ENCODE peak calls at places on chromosomes 1 and 21, in four cellular contexts. C is mucosa of descending colon, O is choroid plexus epithelial cell, J is GM23338. Z is an unnamed sample.

GRCh38 chr1:229150518-229150917 is 120.4 kb upstream of the RAB4A start:
- DNase-seq in C (no peak), O (no peak), J (no peak), Z (no peak)

GRCh38 chr1:14851775-14852174 is 253.3 kb downstream of the KAZN start:
- DNase-seq in C (no peak), O (no peak), J (no peak), Z (no peak)

GRCh38 chr1:55582078-55582477 is 366.9 kb upstream of the USP24 start:
- DNase-seq in C (no peak), O (no peak), J (peak; percentile 16), Z (no peak)

GRCh38 chr21:45421071-45421845 is 16.3 kb downstream of the COL18A1 start:
- DNase-seq in C (peak; percentile 61), O (no peak), J (no peak), Z (peak; percentile 81)

GRCh38 chr1:39086386-39087108 is 60.4 kb downstream of the NDUFS5 start:
- DNase-seq in C (no peak), O (no peak), J (no peak), Z (no peak)

GRCh38 chr1:229129306-229130027 is 141.4 kb upstream of the RAB4A start:
- DNase-seq in C (no peak), O (no peak), J (no peak), Z (no peak)

GRCh38 chr1:91575909-91576519 is 75.4 kb downstream of the CDC7 start:
- DNase-seq in C (no peak), O (no peak), J (no peak), Z (no peak)

GRCh38 chr1:8239306-8240023 is 78.4 kb upstream of the SLC45A1 start:
- DNase-seq in C (peak; percentile 83), O (peak; percentile 34), J (peak; percentile 70), Z (peak; percentile 70)

GRCh38 chr21:39845581-39846130 is 21.6 kb upstream of the PCP4 start:
- DNase-seq in C (no peak), O (peak; percentile 26), J (no peak), Z (no peak)

GRCh38 chr1:12734651-12735050 is 11.3 kb upstream of the CFAP107 start:
- DNase-seq in C (no peak), O (no peak), J (no peak), Z (no peak)

GRCh38 chr1:56866656-56867055 is 12.1 kb downstream of the C8A start:
- DNase-seq in C (no peak), O (no peak), J (no peak), Z (no peak)

GRCh38 chr1:169538998-169539871 is 47.0 kb downstream of the F5 start:
- DNase-seq in C (no peak), O (peak; percentile 93), J (no peak), Z (no peak)

GRCh38 chr1:225572422-225572821 is 80.5 kb downstream of the ENAH start:
- DNase-seq in C (no peak), O (peak; percentile 52), J (no peak), Z (no peak)

GRCh38 chr1:36570478-36571060 is 87.9 kb upstream of the CSF3R start:
- DNase-seq in C (no peak), O (no peak), J (no peak), Z (peak; percentile 27)

GRCh38 chr1:29062157-29062942 is 61.4 kb downstream of the TMEM200B start:
- DNase-seq in C (no peak), O (no peak), J (no peak), Z (no peak)

GRCh38 chr1:23727362-23727811 is 15.9 kb upstream of the ELOA start:
- DNase-seq in C (peak; percentile 78), O (peak; percentile 93), J (no peak), Z (peak; percentile 93)

GRCh38 chr1:35243681-35244080 is 24.8 kb upstream of the ZMYM4 start:
- DNase-seq in C (no peak), O (no peak), J (no peak), Z (no peak)

GRCh38 chr21:45469273-45470086 is 64.5 kb downstream of the COL18A1 start:
- DNase-seq in C (peak; percentile 47), O (peak; percentile 17), J (no peak), Z (peak; percentile 67)

GRCh38 chr1:43065191-43065590 is 106.5 kb upstream of the SLC2A1 start:
- DNase-seq in C (no peak), O (no peak), J (no peak), Z (no peak)

GRCh38 chr1:243763806-243764205 is 86.2 kb downstream of the AKT3 start:
- DNase-seq in C (no peak), O (no peak), J (no peak), Z (no peak)

GRCh38 chr21:18499761-18500376 is 96.3 kb upstream of the TMPRSS15 start:
- DNase-seq in C (no peak), O (peak; percentile 73), J (peak; percentile 78), Z (no peak)

GRCh38 chr1:54384921-54385726 is 21.1 kb downstream of the SSBP3 start:
- DNase-seq in C (no peak), O (peak; percentile 54), J (no peak), Z (no peak)

GRCh38 chr1:85325920-85326319 is 49.5 kb upstream of the BCL10 start:
- DNase-seq in C (no peak), O (no peak), J (no peak), Z (no peak)

GRCh38 chr21:14273736-14274538 is 58.0 kb downstream of the RBM11 start:
- DNase-seq in C (peak; percentile 95), O (peak; percentile 1), J (peak; percentile 72), Z (peak; percentile 88)

GRCh38 chr1:163060343-163061007 is 8.7 kb upstream of the RGS4 start:
- DNase-seq in C (no peak), O (no peak), J (no peak), Z (no peak)

GRCh38 chr1:91647061-91647460 is 146.4 kb downstream of the CDC7 start:
- DNase-seq in C (no peak), O (no peak), J (no peak), Z (no peak)

GRCh38 chr1:11211925-11212587 is 22.9 kb downstream of the ANGPTL7 start:
- DNase-seq in C (no peak), O (no peak), J (no peak), Z (no peak)

GRCh38 chr1:224058303-224058702 is 55.6 kb upstream of the FBXO28 start:
- DNase-seq in C (no peak), O (peak; percentile 17), J (no peak), Z (no peak)

GRCh38 chr1:21341517-21342078 is 51.3 kb upstream of the ECE1 start:
- DNase-seq in C (peak; percentile 44), O (no peak), J (no peak), Z (no peak)

GRCh38 chr1:164611754-164612642 is 53.0 kb downstream of the PBX1 start:
- DNase-seq in C (no peak), O (peak; percentile 85), J (peak; percentile 71), Z (no peak)

GRCh38 chr1:80448081-80448480 is 1352.7 kb upstream of the ADGRL2 start:
- DNase-seq in C (no peak), O (peak; percentile 4), J (no peak), Z (no peak)

GRCh38 chr1:160681067-160681890 is 30.3 kb downstream of the CD48 start:
- DNase-seq in C (peak; percentile 82), O (peak; percentile 59), J (peak; percentile 98), Z (peak; percentile 85)

DNA sequence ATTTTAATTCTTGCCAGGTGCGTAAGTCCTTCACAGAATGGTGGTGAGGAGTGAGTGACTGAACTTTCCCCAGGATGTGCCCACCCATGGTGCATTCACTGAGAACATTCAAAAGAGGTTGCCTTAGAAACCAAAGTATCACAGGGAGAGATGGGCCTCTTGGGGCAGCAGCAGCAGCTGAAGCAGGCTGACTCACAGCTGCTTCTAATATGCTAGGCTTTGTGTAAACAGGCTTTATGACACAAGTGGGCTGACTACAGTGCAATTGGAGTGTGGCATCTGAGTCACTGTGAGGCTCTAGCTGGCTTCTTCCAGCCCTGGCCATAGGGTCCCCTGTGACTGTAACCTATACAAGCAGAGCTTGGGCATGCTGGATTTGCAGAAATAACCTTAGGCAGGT is 12.6 kb downstream of the PIGP start:
- DNase-seq in C (no peak), O (peak; percentile 99), J (peak; percentile 80), Z (peak; percentile 41)
- TF ChIP-seq CTCF in C (no peak), O (peak; percentile 43), J (no peak), Z (no peak)

DNA sequence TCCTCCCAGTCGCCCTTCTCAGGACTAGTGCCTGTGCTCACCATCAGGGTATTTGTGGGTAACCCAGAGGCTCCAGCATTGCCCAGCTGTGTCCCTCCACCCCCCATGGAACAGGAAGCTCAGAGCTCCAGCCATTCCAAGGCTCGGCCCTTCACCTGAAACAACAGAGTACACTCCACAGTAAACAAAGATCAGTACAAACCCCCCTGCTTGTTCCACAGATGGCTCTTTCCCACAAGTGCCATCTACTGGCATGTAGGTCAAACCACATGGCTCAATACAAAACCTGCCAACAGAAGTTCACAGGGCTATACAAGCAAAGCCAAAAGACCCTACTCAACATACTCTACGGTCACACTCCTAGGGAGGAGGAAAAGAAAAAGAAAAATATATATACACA is 258.7 kb downstream of the AGBL4 start:
- DNase-seq in C (no peak), O (no peak), J (peak; percentile 1), Z (no peak)
- TF ChIP-seq CTCF in C (no peak), O (no peak), J (no peak), Z (no peak)

GRCh38 chr1:53114090-53114489 is 28.3 kb downstream of the SLC1A7 start:
- DNase-seq in C (no peak), O (no peak), J (no peak), Z (no peak)

GRCh38 chr1:53116933-53117332 is 25.5 kb downstream of the SLC1A7 start:
- DNase-seq in C (no peak), O (no peak), J (no peak), Z (no peak)

GRCh38 chr1:53116307-53116810 is 26.1 kb downstream of the SLC1A7 start:
- DNase-seq in C (no peak), O (no peak), J (no peak), Z (no peak)

GRCh38 chr1:53114581-53115400 is 27.6 kb downstream of the SLC1A7 start:
- DNase-seq in C (no peak), O (no peak), J (no peak), Z (no peak)

DNA sequence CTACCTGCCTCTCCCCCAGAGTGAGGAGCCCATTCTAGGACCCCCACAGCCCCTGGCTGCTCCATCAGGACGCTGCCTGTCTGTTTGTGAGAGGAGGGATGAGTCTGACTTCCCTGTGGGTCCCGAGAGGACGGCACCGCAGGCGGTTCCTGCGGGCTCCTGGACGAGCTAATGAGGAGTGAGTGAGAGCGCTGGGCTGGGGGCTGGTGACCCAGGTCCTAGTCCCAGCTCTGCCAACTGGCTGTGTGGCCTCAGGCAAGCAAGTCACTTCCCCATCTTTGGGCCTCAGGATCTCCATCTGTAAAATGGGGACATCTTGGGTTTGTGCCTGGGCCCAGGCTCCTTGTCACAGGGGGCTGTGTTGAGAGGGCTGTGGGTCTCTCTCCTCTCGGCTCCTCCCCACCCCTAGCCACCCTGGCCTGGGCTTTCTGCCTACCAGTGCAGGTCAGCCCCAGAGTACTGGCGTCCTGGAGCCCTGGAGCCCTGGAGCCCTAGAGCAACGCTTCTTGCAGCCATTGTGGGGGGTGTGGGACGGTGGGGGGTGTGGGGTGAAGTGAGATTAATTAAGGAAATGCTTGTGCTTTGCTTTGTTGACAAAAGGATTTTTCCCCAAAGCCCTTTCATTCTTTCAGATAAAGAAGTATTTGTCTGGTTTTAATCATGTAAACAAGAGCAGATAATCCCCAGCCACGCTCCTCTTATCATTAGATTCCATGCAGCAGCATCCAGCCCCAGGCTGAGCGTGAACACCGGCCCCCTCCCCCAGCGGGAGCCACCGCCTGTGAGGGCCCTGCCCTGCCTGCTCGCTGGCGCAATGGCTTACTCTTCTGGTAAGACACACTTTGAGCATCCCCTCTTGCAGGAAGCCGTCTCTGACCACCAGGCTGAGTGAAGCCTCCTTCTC is 26.8 kb downstream of the SLC1A7 start:
- DNase-seq in C (peak; percentile 40), O (peak; percentile 44), J (peak; percentile 69), Z (no peak)
- TF ChIP-seq CTCF in C (no peak), O (no peak), J (no peak), Z (no peak)

GRCh38 chr21:15976807-15977206 is 247.0 kb downstream of the USP25 start:
- DNase-seq in C (no peak), O (peak; percentile 42), J (peak; percentile 46), Z (no peak)
- TF ChIP-seq CTCF in C (no peak), O (peak; percentile 70), J (peak; percentile 69), Z (peak; percentile 9)

GRCh38 chr21:32576011-32576410 is 9.3 kb downstream of the TCP10L start:
- DNase-seq in C (no peak), O (no peak), J (no peak), Z (no peak)
- TF ChIP-seq CTCF in C (no peak), O (no peak), J (no peak), Z (no peak)